ENCODE peak calls at places on chromosomes 6 and 20, in seven cellular contexts. R is ovary; Q is heart right ventricle; H is spleen; N is astrocyte; A is effector memory CD4-positive, alpha-beta T cell; T is cardiac muscle cell. P is an unnamed sample. For H3K36me3 and H3K9me3, the result is how much of the 10 kb centered on the place peaks cover.

GRCh38 chr6:26033942-26034354 is 53.3 kb upstream of the HFE start:
- DNase-seq in A (no peak), Q (no peak), H (no peak), R (peak), T (no peak), N (no peak), P (no peak)

GRCh38 chr20:9482180-9482579 is 32.2 kb upstream of the LAMP5 start:
- DNase-seq in A (no peak), N (no peak), T (no peak), H (no peak), Q (no peak), R (no peak), P (no peak)

GRCh38 chr6:105509506-105510331 is 106.8 kb upstream of the PREP start:
- DNase-seq in N (no peak), H (no peak), A (no peak), Q (peak), R (peak), T (peak), P (peak)

GRCh38 chr6:53906842-53907241 is 112.0 kb downstream of the LRRC1 start:
- DNase-seq in N (no peak), R (peak), T (peak), H (no peak), Q (no peak), A (no peak), P (no peak)

GRCh38 chr6:86031713-86032112 is 389.0 kb upstream of the SYNCRIP start:
- DNase-seq in Q (no peak), H (no peak), N (no peak), A (no peak), T (no peak), R (peak), P (no peak)

GRCh38 chr6:160141001-160141726 is 19.5 kb downstream of the SLC22A1 start:
- DNase-seq in Q (no peak), R (no peak), A (no peak), H (no peak), T (peak), N (peak), P (no peak)

GRCh38 chr6:46078294-46078693 is 51.5 kb upstream of the ENPP4 start:
- DNase-seq in A (no peak), H (no peak), R (no peak), T (no peak), Q (no peak), N (no peak), P (no peak)

GRCh38 chr6:25700841-25701240 is 48.8 kb downstream of the SCGN start:
- DNase-seq in Q (no peak), A (no peak), H (no peak), T (no peak), R (no peak), N (no peak), P (no peak)

GRCh38 chr6:331622-332521 is 39.6 kb downstream of the DUSP22 start:
- DNase-seq in T (no peak), H (peak), N (no peak), R (no peak), A (no peak), Q (no peak), P (peak)

GRCh38 chr6:113630738-113631535 is 226.2 kb upstream of the MARCKS start:
- DNase-seq in A (no peak), Q (no peak), H (no peak), N (peak), T (peak), R (no peak), P (no peak)

GRCh38 chr6:42255050-42255449 is 37.4 kb upstream of the MRPS10 start:
- DNase-seq in H (no peak), R (no peak), N (no peak), Q (no peak), T (no peak), A (no peak), P (no peak)

DNA sequence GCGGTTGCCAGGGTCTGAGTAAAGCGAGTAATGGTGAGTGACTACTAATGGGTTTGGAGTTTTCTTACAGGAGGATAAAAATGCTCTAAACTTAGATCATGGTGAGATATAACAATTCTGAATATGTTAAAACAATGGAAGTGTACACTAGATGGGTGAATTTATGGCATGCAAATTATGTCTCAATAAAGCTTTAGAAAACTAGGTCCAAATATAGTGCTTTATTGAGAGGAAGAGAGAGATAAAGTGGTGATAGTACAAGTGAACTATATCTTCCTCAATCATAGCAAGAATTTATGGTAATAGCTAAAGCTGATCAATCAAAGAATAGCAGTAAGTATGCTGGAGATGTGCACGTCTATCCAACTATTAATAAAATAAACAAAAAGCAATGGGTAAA is 23.9 kb downstream of the SRPK1 start:
- DNase-seq in N (no peak), Q (no peak), T (no peak), A (no peak), R (no peak), H (no peak), P (no peak)
- H3K36me3 ChIP-seq in N (under half), Q (under half), T (under half), A (under half), R (under half), H (half or more), P (under half)

GRCh38 chr20:29302979-29303644 is 1954.4 kb upstream of the DEFB115 start:
- DNase-seq in H (no peak), N (no peak), T (no peak), A (no peak), Q (no peak), R (no peak), P (no peak)

GRCh38 chr20:29298759-29299613 is 1958.5 kb upstream of the DEFB115 start:
- DNase-seq in R (no peak), A (no peak), N (peak), H (no peak), T (peak), Q (no peak), P (no peak)

GRCh38 chr20:29300579-29301551 is 1956.6 kb upstream of the DEFB115 start:
- DNase-seq in H (no peak), R (no peak), Q (no peak), N (no peak), T (no peak), A (no peak), P (no peak)

GRCh38 chr20:29299811-29300578 is 1957.5 kb upstream of the DEFB115 start:
- DNase-seq in A (no peak), T (no peak), R (no peak), H (no peak), N (no peak), Q (no peak), P (no peak)

GRCh38 chr20:29301624-29302259 is 1955.7 kb upstream of the DEFB115 start:
- DNase-seq in R (no peak), H (no peak), Q (no peak), T (no peak), N (no peak), A (no peak), P (no peak)
- H3K9me3 ChIP-seq in R (under half), H (under half), Q (under half), T (under half), N (under half), A (under half), P (under half)

GRCh38 chr6:132456700-132457143 is 55.4 kb upstream of the MOXD1 start:
- DNase-seq in H (no peak), A (no peak), N (no peak), R (no peak), T (peak), Q (peak), P (no peak)

GRCh38 chr6:132461958-132462357 is 51.0 kb downstream of the STX7 start:
- DNase-seq in Q (no peak), N (no peak), A (no peak), R (no peak), T (no peak), H (no peak), P (no peak)

GRCh38 chr6:132458887-132459604 is 53.9 kb downstream of the STX7 start:
- DNase-seq in R (no peak), H (no peak), N (no peak), T (no peak), A (no peak), Q (no peak), P (no peak)

GRCh38 chr6:132464538-132465256 is 48.2 kb downstream of the STX7 start:
- DNase-seq in N (peak), H (no peak), A (no peak), Q (no peak), R (no peak), T (no peak), P (no peak)

GRCh38 chr6:132459605-132459952 is 53.3 kb downstream of the STX7 start:
- DNase-seq in H (no peak), A (no peak), N (no peak), R (no peak), T (no peak), Q (no peak), P (no peak)
- H3K36me3 ChIP-seq in H (half or more), A (half or more), N (under half), R (under half), T (under half), Q (under half), P (under half)

GRCh38 chr6:137160763-137161162 is 12.7 kb downstream of the IL22RA2 start:
- DNase-seq in N (peak), Q (no peak), A (no peak), R (no peak), H (no peak), T (peak), P (no peak)
- H3K9me3 ChIP-seq in N (under half), Q (under half), A (under half), R (under half), H (under half), T (under half), P (under half)

DNA sequence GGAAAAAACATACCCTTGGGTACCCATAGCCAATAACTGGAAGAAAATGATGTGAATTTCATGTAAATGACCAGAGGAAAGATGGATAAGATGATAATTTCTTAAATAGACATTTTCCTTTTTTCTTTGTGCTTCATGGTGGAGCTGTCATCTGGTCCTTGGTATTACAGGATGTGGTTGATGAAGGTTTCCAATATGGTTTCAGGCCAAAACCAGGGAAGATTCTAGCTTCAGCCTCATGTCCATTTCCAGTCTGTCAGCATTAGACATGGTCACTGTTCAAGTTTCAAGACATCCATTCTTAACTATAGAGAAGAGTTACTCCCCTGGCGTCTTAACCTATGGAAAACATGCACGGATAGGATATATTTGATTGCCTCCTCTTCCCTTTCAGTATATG is 63.6 kb downstream of the SSR1 start:
- DNase-seq in Q (no peak), N (peak), T (no peak), A (no peak), H (no peak), R (no peak), P (no peak)
- H3K36me3 ChIP-seq in Q (under half), N (under half), T (under half), A (under half), H (half or more), R (under half), P (under half)

GRCh38 chr20:56520180-56520579 is 4.4 kb upstream of the FAM209A start:
- DNase-seq in H (peak), Q (no peak), T (no peak), N (no peak), R (no peak), A (no peak), P (no peak)
- H3K9me3 ChIP-seq in H (under half), Q (under half), T (under half), N (under half), R (under half), A (under half), P (under half)

GRCh38 chr20:36218380-36219064 is 17.8 kb upstream of the AAR2 start:
- DNase-seq in Q (no peak), T (no peak), A (no peak), H (peak), R (no peak), N (no peak), P (no peak)
- H3K36me3 ChIP-seq in Q (under half), T (under half), A (under half), H (under half), R (under half), N (under half), P (under half)

GRCh38 chr6:163463180-163463579 is 48.7 kb downstream of the QKI start:
- DNase-seq in Q (no peak), H (no peak), N (no peak), A (no peak), T (no peak), R (no peak), P (no peak)

GRCh38 chr6:163461696-163462095 is 47.2 kb downstream of the QKI start:
- DNase-seq in N (no peak), R (no peak), A (no peak), T (no peak), Q (no peak), H (no peak), P (no peak)

GRCh38 chr6:163460307-163460782 is 45.8 kb downstream of the QKI start:
- DNase-seq in A (peak), N (peak), T (peak), Q (no peak), R (no peak), H (no peak), P (no peak)

GRCh38 chr6:163466839-163467390 is 52.4 kb downstream of the QKI start:
- DNase-seq in T (no peak), A (no peak), R (no peak), H (no peak), N (peak), Q (no peak), P (no peak)

GRCh38 chr6:163463795-163464194 is 49.3 kb downstream of the QKI start:
- DNase-seq in Q (no peak), H (no peak), A (no peak), R (no peak), T (no peak), N (no peak), P (no peak)
- H3K9me3 ChIP-seq in Q (under half), H (under half), A (under half), R (under half), T (under half), N (under half), P (under half)

GRCh38 chr6:128532827-128533226 is 12.4 kb upstream of the PTPRK start:
- DNase-seq in A (no peak), R (no peak), Q (no peak), N (no peak), H (no peak), T (no peak), P (no peak)
- H3K36me3 ChIP-seq in A (under half), R (under half), Q (under half), N (under half), H (under half), T (under half), P (under half)

GRCh38 chr6:144785056-144785455 is 499.9 kb downstream of the UTRN start:
- DNase-seq in A (no peak), Q (no peak), T (no peak), N (no peak), R (no peak), H (no peak), P (no peak)
- H3K9me3 ChIP-seq in A (under half), Q (under half), T (under half), N (under half), R (under half), H (under half), P (under half)